ENCODE peak calls at places on chromosomes 3 and 15, in four cellular contexts. I is left lung, G is HCT116, M is heart left ventricle. E is an unnamed sample. For H3K27me3, the result is how much of the 10 kb centered on the place peaks cover.

GRCh38 chr3:150114873-150115570 is 144.3 kb upstream of the PFN2 start:
- ATAC-seq in I (no peak), G (no peak), M (no peak), E (no peak)

GRCh38 chr3:40768536-40768935 is 243.8 kb downstream of the ZNF621 start:
- ATAC-seq in M (peak), G (no peak), I (peak), E (peak)

GRCh38 chr15:58639992-58640391 is 109.5 kb downstream of the ADAM10 start:
- ATAC-seq in M (no peak), I (no peak), G (no peak), E (no peak)

GRCh38 chr3:96646596-96646995 is 167.8 kb upstream of the EPHA6 start:
- ATAC-seq in G (no peak), I (no peak), M (no peak), E (no peak)

GRCh38 chr3:171028779-171029232 is 2.3 kb upstream of the SLC2A2 start:
- ATAC-seq in G (no peak), M (peak), I (peak), E (peak)

GRCh38 chr3:120331071-120331470 is 18.1 kb downstream of the LRRC58 start:
- ATAC-seq in G (no peak), I (no peak), M (no peak), E (no peak)

GRCh38 chr15:62269504-62269903 is 104.4 kb upstream of the C2CD4B start:
- ATAC-seq in I (no peak), M (no peak), G (no peak), E (no peak)

GRCh38 chr3:152328841-152329240 is 60.1 kb downstream of the MBNL1 start:
- ATAC-seq in M (peak), G (peak), I (peak), E (peak)

GRCh38 chr3:174960898-174961297 is 101.8 kb downstream of the NAALADL2 start:
- ATAC-seq in G (no peak), M (no peak), I (no peak), E (no peak)

GRCh38 chr3:151328298-151329036 is 882 bp downstream of the P2RY13 start:
- ATAC-seq in I (peak), M (peak), G (peak), E (no peak)

GRCh38 chr15:98221577-98221976 is 261.1 kb downstream of the ARRDC4 start:
- ATAC-seq in G (no peak), I (no peak), M (no peak), E (no peak)

GRCh38 chr3:5051772-5052171 is 70.3 kb upstream of the ARL8B start:
- ATAC-seq in G (no peak), I (peak), M (no peak), E (no peak)

GRCh38 chr3:116492379-116492778 is 47.1 kb upstream of the LSAMP start:
- ATAC-seq in G (no peak), M (no peak), I (no peak), E (no peak)

GRCh38 chr15:90931737-90932659 is at the start of gene HDDC3:
- ATAC-seq in M (peak), I (peak), G (peak), E (peak)

GRCh38 chr15:101684384-101684783 is 32.2 kb upstream of the TM2D3 start:
- ATAC-seq in M (peak), I (peak), G (no peak), E (no peak)

GRCh38 chr3:111572061-111572460 is 23.1 kb downstream of the ZBED2 start:
- ATAC-seq in M (no peak), I (no peak), G (no peak), E (no peak)

GRCh38 chr3:58824777-58825176 is 158.2 kb upstream of the FAM3D start:
- ATAC-seq in I (no peak), G (no peak), M (no peak), E (no peak)

GRCh38 chr15:86044981-86045380 is 34.7 kb upstream of the AGBL1 start:
- ATAC-seq in I (no peak), G (no peak), M (no peak), E (no peak)

GRCh38 chr15:62972814-62973213 is 69.7 kb upstream of the TPM1 start:
- ATAC-seq in I (no peak), G (no peak), M (peak), E (no peak)

GRCh38 chr3:98903705-98904481 is 2.4 kb upstream of the DCBLD2 start:
- ATAC-seq in G (no peak), M (no peak), I (no peak), E (no peak)

GRCh38 chr15:31279221-31280036 is 47.2 kb upstream of the KLF13 start:
- ATAC-seq in I (no peak), M (no peak), G (no peak), E (no peak)

GRCh38 chr3:30290479-30290878 is 315.9 kb upstream of the TGFBR2 start:
- ATAC-seq in I (no peak), M (no peak), G (no peak), E (no peak)

GRCh38 chr15:75161788-75162414 is 39.8 kb upstream of the C15orf39 start:
- ATAC-seq in M (no peak), G (no peak), I (peak), E (no peak)

GRCh38 chr15:67947254-67948039 is 106.7 kb upstream of the PIAS1 start:
- ATAC-seq in I (no peak), G (no peak), M (no peak), E (no peak)

GRCh38 chr3:73608805-73609641 is 15.7 kb downstream of the PDZRN3 start:
- ATAC-seq in M (peak), G (no peak), I (no peak), E (no peak)

GRCh38 chr3:15601399-15602145 is at the start of the genes BTD and HACL1:
- ATAC-seq in M (peak), G (peak), I (peak), E (peak)

GRCh38 chr3:52502808-52503350 is 7.7 kb downstream of the STAB1 start:
- ATAC-seq in M (no peak), G (peak), I (no peak), E (no peak)

GRCh38 chr15:40330368-40330836 is 6.9 kb downstream of the INAFM2 start:
- ATAC-seq in M (peak), G (no peak), I (peak), E (peak)

GRCh38 chr3:9673082-9673481 is 23.8 kb downstream of the MTMR14 start:
- ATAC-seq in M (peak), G (no peak), I (no peak), E (no peak)

GRCh38 chr3:135908225-135908624 is 57.3 kb upstream of the PPP2R3A start:
- ATAC-seq in M (no peak), G (peak), I (peak), E (no peak)

GRCh38 chr3:45906681-45907220 is 20.4 kb downstream of the CCR9 start:
- ATAC-seq in G (peak), I (peak), M (peak), E (peak)

GRCh38 chr3:44058868-44059203 is 182.8 kb upstream of the TOPAZ1 start:
- ATAC-seq in G (peak), M (no peak), I (no peak), E (no peak)

GRCh38 chr15:82063055-82063454 is 17.2 kb upstream of the MEX3B start:
- ATAC-seq in M (no peak), I (peak), G (no peak), E (no peak)

GRCh38 chr3:49133226-49133951 is 539 bp upstream of the LAMB2 start:
- ATAC-seq in M (peak), I (peak), G (peak), E (peak)

GRCh38 chr3:9347086-9347485 is 15.8 kb upstream of the THUMPD3 start:
- ATAC-seq in I (no peak), M (no peak), G (no peak), E (no peak)

GRCh38 chr3:4078903-4079302 is 224.3 kb upstream of the SETMAR start:
- ATAC-seq in M (no peak), I (no peak), G (no peak), E (no peak)

GRCh38 chr15:51931638-51932037 is 39.9 kb downstream of the LEO1 start:
- ATAC-seq in G (no peak), I (no peak), M (no peak), E (no peak)

GRCh38 chr15:45522931-45523331 is 376 bp upstream of the SLC30A4 start:
- ATAC-seq in M (peak), I (no peak), G (peak), E (peak)

GRCh38 chr15:45522179-45522930 is at the start of gene SLC30A4:
- ATAC-seq in M (peak), G (peak), I (peak), E (peak)

DNA sequence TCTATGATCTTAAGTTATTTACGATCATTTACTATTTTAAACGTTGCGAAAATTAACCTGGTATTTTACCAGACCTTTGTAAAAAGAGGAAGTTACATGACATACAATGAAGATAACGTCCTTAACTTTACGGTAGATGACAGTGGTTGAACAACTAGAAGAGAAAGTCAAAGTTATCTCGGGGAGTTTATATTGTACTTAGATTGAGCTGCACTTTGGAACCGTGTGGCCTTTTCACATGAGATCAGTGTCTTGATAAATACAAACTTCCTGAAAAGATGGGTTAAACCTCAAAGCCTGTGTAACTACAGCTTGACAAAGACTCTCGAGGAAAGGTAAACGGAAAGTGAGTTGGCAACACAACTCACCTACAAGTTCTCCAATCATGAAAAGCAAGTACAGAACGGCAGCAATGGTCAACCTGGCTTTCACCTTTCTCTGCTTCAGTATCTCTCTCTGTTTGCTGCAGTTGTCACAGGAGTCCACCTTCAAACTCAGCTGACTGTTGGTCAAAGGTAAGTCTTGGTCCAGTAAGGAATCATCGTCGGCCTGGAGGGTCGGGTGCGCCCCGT is 873 bp downstream of the SLC30A4 start:
- ATAC-seq in I (peak), G (no peak), M (peak), E (no peak)
- H3K27me3 ChIP-seq in I (under half), G (under half), M (under half), E (under half)

GRCh38 chr3:31922962-31923361 is 58.1 kb downstream of the OSBPL10 start:
- ATAC-seq in G (no peak), M (no peak), I (peak), E (no peak)
- H3K27me3 ChIP-seq in G (under half), M (under half), I (under half), E (under half)

GRCh38 chr3:36521007-36521379 is 140.7 kb downstream of the STAC start:
- ATAC-seq in I (no peak), G (no peak), M (no peak), E (no peak)

GRCh38 chr3:36520241-36521006 is 140.1 kb downstream of the STAC start:
- ATAC-seq in G (no peak), I (no peak), M (no peak), E (no peak)

GRCh38 chr3:36524560-36524959 is 144.3 kb downstream of the STAC start:
- ATAC-seq in M (no peak), G (no peak), I (no peak), E (no peak)

DNA sequence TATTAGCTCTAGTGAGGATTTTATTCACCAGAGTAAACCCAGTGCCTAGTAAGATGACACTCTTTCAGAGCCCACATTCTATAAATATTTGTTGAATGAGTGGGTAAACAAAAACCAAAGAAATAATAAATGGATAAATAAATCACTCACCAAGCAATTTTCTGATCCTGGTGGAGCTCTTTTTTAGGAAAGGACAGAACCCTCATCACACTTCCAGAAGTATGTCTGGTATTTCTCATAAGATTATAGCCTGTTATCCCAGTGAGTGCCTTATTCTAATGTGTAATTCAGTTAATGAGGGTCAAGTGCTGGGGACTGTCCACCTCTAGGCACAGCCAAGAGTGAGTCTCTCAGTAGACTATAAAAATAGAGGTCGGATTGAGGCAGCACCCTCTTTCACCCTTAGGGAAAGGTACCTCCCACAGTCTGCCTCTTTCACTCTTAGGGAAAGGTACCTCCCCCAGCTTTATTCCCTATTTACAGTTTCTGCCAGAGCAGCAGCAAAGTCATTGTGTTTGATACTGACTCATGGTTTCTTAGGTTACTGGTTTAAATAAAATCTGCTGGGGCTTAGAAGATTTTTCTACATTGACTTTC is 144.9 kb downstream of the STAC start:
- ATAC-seq in M (no peak), G (no peak), I (peak), E (no peak)
- H3K27me3 ChIP-seq in M (under half), G (under half), I (under half), E (under half)

DNA sequence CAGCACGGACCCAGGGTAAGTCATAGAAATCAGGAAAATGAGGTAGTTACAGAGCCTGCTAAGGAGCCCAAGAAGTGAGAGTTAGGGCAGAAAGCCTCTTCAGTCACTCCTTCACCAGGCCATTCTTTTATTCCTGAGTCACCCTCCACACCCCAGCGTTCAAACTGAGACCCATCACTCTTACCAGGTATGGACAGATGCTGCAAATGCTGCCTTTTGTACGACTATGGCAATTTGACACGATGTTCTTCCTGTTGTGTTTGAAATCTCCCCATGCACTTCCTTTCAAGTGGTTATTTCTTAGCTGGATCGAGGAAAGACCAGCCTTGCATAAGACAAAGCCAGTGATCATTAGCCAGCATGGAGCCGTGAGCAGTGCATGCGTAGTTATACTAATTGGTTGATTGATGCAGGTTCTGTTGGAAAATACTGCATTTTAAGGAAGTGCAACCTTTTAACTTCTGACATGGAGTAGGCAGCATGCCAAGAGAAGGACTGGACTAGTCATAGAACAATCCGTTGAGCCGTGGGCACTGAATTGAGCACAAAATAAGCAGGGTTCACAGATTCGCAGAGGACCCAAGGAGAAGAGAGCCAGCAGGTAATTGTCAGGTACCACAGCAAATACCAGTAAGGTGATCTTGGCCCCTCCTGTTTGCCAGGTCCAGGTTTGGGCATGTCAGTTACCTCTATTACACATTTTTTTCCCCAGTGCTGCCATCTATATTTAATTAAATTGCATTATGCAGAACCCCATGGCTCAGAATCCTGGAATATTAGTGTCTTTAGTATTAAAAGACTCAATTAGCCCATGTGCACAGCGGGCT is 28.9 kb upstream of the BCL6 start:
- ATAC-seq in I (peak), G (no peak), M (peak), E (peak)
- H3K27me3 ChIP-seq in I (under half), G (under half), M (under half), E (under half)

GRCh38 chr3:158105710-158106438 is at the start of gene SHOX2:
- ATAC-seq in M (peak), I (peak), G (peak), E (peak)

GRCh38 chr3:158106773-158107461 is 697 bp upstream of the SHOX2 start:
- ATAC-seq in M (no peak), G (no peak), I (no peak), E (no peak)

GRCh38 chr3:158109295-158109803 is 540 bp upstream of the RSRC1 start:
- ATAC-seq in I (peak), G (no peak), M (no peak), E (no peak)

GRCh38 chr3:158108596-158108995 is 1.3 kb upstream of the RSRC1 start:
- ATAC-seq in I (no peak), G (no peak), M (no peak), E (no peak)

GRCh38 chr3:158107508-158108095 is 1.4 kb upstream of the SHOX2 start:
- ATAC-seq in G (no peak), M (no peak), I (no peak), E (no peak)
- H3K27me3 ChIP-seq in G (under half), M (half or more), I (half or more), E (half or more)

GRCh38 chr3:138938056-138938876 is 8.7 kb downstream of the FOXL2 start:
- ATAC-seq in G (no peak), I (no peak), M (no peak), E (no peak)

GRCh38 chr3:138937690-138938055 is 9.3 kb downstream of the FOXL2 start:
- ATAC-seq in I (peak), G (no peak), M (no peak), E (no peak)

GRCh38 chr3:138939563-138940241 is 7.2 kb downstream of the FOXL2 start:
- ATAC-seq in I (no peak), M (no peak), G (no peak), E (no peak)

GRCh38 chr3:138940446-138940845 is 6.5 kb downstream of the FOXL2 start:
- ATAC-seq in I (no peak), M (no peak), G (no peak), E (no peak)

DNA sequence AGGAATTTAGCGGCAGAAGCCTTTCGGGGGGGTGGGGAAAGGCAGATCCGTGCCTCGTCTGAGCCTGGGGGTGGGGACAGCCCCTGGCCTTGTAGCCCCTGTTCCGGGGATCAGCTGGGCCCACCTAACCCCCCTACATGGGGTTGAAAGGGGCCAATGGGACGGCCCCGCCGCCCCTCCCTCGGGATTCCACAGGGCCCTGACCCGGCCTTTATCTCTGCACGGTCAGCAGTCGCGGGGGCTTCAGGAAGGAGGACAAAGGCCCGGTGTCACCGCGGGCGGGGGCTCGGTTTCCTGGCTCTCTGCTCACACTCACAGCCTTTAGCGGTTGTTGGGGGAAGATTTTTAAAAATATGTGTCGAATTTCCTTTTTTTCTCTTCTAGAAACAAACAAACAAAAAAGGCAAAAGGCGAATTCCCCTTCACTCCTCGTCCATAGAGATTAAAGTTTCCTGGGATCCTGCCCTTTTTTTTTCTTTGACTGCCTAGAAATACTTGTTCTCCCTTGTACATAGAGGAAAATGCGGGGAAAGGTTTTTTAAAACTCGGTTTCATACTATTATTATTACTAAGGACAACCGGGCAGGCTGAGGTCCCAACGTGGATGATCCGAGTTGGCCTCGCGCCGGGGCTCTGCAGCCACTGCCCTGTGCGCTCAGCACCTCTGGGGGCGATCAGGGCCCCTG is 7.9 kb downstream of the FOXL2 start:
- ATAC-seq in I (no peak), M (no peak), G (no peak), E (no peak)
- H3K27me3 ChIP-seq in I (half or more), M (half or more), G (under half), E (half or more)

DNA sequence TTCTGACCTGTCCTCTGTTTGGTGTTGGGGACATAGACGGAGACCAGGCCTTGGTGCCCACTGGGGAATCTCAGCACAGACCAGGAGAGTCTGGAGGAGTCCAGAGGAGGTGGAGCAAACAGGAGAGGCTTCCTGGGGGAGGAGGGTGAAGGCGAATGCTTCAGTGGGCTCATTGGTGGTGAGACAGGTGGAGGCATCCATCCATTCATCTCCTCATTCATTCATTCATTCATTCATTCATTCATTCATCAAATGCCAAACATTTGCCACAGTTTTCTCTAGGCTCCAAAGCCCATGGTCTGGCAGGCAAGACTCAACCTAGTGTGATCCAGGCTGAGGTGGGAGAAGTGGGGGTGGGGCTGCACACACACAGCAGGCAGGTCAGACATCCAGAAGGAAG is 7.9 kb upstream of the LINGO1 start:
- ATAC-seq in M (no peak), G (no peak), I (no peak), E (no peak)
- H3K27me3 ChIP-seq in M (under half), G (under half), I (under half), E (under half)